ENCODE peak calls at places on chromosomes 5 and 9, in six cellular contexts. J is pancreas; X is CD8-positive, alpha-beta T cell; F is sigmoid colon; H is heart left ventricle; Q is left ventricle myocardium inferior. R is an unnamed sample.

GRCh38 chr9:93127395-93127911 is 6.6 kb downstream of the NINJ1 start:
- DNase-seq in J (peak; percentile 53), X (peak; percentile 18), F (peak; percentile 72), H (peak; percentile 33), Q (peak; percentile 31), R (no peak)

GRCh38 chr5:84255318-84255717 is 129.4 kb downstream of the EDIL3 start:
- DNase-seq in J (no peak), X (no peak), F (no peak), H (no peak), Q (no peak), R (no peak)

GRCh38 chr5:77398896-77399295 is 93.2 kb downstream of the WDR41 start:
- DNase-seq in J (no peak), X (no peak), F (no peak), H (no peak), Q (no peak), R (no peak)

GRCh38 chr5:59246470-59247250 is 646.9 kb downstream of the PDE4D start:
- DNase-seq in J (no peak), X (no peak), F (no peak), H (no peak), Q (no peak), R (no peak)

GRCh38 chr5:159092288-159092687 is 7.4 kb downstream of the EBF1 start:
- DNase-seq in J (no peak), X (no peak), F (no peak), H (no peak), Q (no peak), R (no peak)

GRCh38 chr5:36619012-36619635 is 12.7 kb downstream of the SLC1A3 start:
- DNase-seq in J (no peak), X (no peak), F (no peak), H (no peak), Q (no peak), R (no peak)

GRCh38 chr5:158546748-158547147 is 553.0 kb downstream of the EBF1 start:
- DNase-seq in J (no peak), X (no peak), F (no peak), H (no peak), Q (no peak), R (no peak)

GRCh38 chr5:151709109-151709735 is 22.5 kb upstream of the SPARC start:
- DNase-seq in J (no peak), X (no peak), F (no peak), H (no peak), Q (no peak), R (no peak)

GRCh38 chr9:70113403-70114022 is 69.9 kb downstream of the MAMDC2 start:
- DNase-seq in J (peak; percentile 60), X (no peak), F (peak; percentile 78), H (peak; percentile 46), Q (peak; percentile 52), R (peak; percentile 77)

GRCh38 chr5:133244242-133244641 is 192.4 kb downstream of the HSPA4 start:
- DNase-seq in J (no peak), X (no peak), F (no peak), H (no peak), Q (no peak), R (no peak)

GRCh38 chr5:75058986-75059508 is 6.7 kb upstream of the GCNT4 start:
- DNase-seq in J (no peak), X (no peak), F (no peak), H (no peak), Q (no peak), R (no peak)

GRCh38 chr9:127360829-127361228 is 36.1 kb upstream of the SLC2A8 start:
- DNase-seq in J (no peak), X (no peak), F (no peak), H (no peak), Q (no peak), R (no peak)

GRCh38 chr9:38347946-38348345 is 44.6 kb upstream of the ALDH1B1 start:
- DNase-seq in J (no peak), X (no peak), F (no peak), H (peak; percentile 9), Q (no peak), R (no peak)

GRCh38 chr5:127092690-127093089 is 19.4 kb upstream of the C5orf63 start:
- DNase-seq in J (no peak), X (no peak), F (no peak), H (no peak), Q (no peak), R (no peak)

GRCh38 chr9:82168585-82168984 is 180.0 kb downstream of the SPATA31D1 start:
- DNase-seq in J (no peak), X (no peak), F (no peak), H (no peak), Q (no peak), R (no peak)

GRCh38 chr9:112755675-112756074 is 5.1 kb downstream of the SNX30 start:
- DNase-seq in J (no peak), X (no peak), F (no peak), H (peak; percentile 26), Q (no peak), R (no peak)

GRCh38 chr9:131394464-131395026 is 659 bp downstream of the PRRC2B start:
- DNase-seq in J (peak; percentile 82), X (peak; percentile 63), F (peak; percentile 77), H (peak; percentile 62), Q (peak; percentile 57), R (no peak)

GRCh38 chr9:10339152-10339551 is 273.6 kb downstream of the PTPRD start:
- DNase-seq in J (no peak), X (no peak), F (no peak), H (no peak), Q (no peak), R (no peak)

GRCh38 chr5:24642022-24642421 is 2.8 kb downstream of the CDH10 start:
- DNase-seq in J (no peak), X (no peak), F (no peak), H (no peak), Q (no peak), R (no peak)

GRCh38 chr9:126482361-126483044 is 131.2 kb upstream of the LMX1B start:
- DNase-seq in J (no peak), X (no peak), F (no peak), H (no peak), Q (no peak), R (no peak)

GRCh38 chr5:82375488-82376294 is 97.5 kb upstream of the RPS23 start:
- DNase-seq in J (no peak), X (no peak), F (no peak), H (no peak), Q (no peak), R (no peak)

GRCh38 chr5:135271533-135272310 is 127.3 kb downstream of the MACROH2A1 start:
- DNase-seq in J (no peak), X (no peak), F (no peak), H (no peak), Q (no peak), R (no peak)

GRCh38 chr9:77827104-77827784 is 179.1 kb upstream of the GNA14 start:
- DNase-seq in J (no peak), X (no peak), F (no peak), H (no peak), Q (no peak), R (no peak)

GRCh38 chr5:133607451-133607850 is 4.9 kb downstream of the FSTL4 start:
- DNase-seq in J (no peak), X (no peak), F (no peak), H (no peak), Q (no peak), R (no peak)

GRCh38 chr5:14453486-14453885 is 128.1 kb upstream of the OTULINL start:
- DNase-seq in J (no peak), X (no peak), F (no peak), H (no peak), Q (no peak), R (no peak)

GRCh38 chr5:160169326-160169725 is 50.1 kb upstream of the PWWP2A start:
- DNase-seq in J (no peak), X (no peak), F (no peak), H (peak; percentile 26), Q (no peak), R (no peak)

GRCh38 chr5:128842241-128842640 is 123.0 kb upstream of the SLC27A6 start:
- DNase-seq in J (no peak), X (no peak), F (no peak), H (no peak), Q (no peak), R (no peak)
- TF ChIP-seq CTCF in J (no peak), X (no peak), F (no peak), H (no peak), Q (no peak), R (no peak)

DNA sequence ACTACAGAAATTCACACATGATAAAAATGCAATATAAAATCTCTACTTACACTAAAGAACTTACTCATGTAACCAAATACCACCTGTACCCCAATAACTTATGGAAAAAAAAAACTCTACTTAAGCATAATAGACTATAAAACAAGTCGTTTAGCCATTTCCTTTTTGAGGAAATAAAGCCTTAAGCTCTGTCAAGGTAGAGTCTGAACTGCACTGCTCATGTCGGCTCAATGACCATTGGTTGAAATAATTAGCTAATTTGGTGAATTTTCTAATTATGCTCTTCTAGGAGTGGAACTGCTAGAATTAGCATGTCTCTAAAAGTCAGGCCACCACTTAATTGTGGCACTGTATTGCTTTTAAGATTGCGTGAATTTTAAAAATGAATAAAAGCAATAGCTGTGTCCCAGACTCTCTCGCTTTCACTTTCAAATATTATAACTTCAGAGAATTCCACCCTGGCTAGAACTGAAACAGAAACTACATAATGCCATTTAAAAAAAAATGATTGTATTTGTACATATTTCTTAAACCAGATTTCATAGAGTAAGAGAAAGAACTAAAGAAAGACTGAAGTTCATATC is 113.0 kb upstream of the PCA3 start:
- DNase-seq in J (no peak), X (no peak), F (no peak), H (no peak), Q (no peak), R (no peak)
- H3K4me3 ChIP-seq in J (no peak overlapping the region), X (peak overlapping the region; percentile 44), F (no peak overlapping the region), H (no peak overlapping the region), Q (peak overlapping the region; percentile 48), R (peak overlapping the region; percentile 9)

GRCh38 chr5:179089502-179089901 is 29.3 kb downstream of the ZNF354C start:
- DNase-seq in J (no peak), X (no peak), F (no peak), H (no peak), Q (no peak), R (no peak)
- H3K9me3 ChIP-seq in J (no peaks in the 10 kb centered on the region), X (peaks cover 39% of the 10 kb centered on the region), F (peaks cover 26% of the 10 kb centered on the region), H (peaks cover 97% of the 10 kb centered on the region), Q (peaks cover 100% of the 10 kb centered on the region), R (peaks cover 20% of the 10 kb centered on the region)

DNA sequence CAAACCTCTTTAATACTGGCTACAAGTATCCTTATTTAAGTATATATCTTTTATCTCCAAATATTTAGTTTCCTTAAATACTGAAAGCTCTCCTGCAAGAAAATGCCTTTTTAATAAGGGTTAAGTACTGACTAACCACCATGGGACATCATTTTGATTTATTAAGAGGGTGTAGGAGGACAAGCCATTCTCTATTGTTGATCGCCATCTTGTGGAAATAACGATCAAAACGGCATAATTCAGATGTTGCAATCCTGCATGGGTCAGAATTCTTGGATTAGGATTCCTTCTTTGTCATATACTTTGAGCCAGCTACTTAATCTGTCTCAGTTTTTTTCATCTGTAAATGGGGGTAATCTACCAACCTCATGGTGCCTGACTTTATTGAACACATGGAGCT is 28.7 kb upstream of the C5orf46 start:
- DNase-seq in J (no peak), X (no peak), F (no peak), H (no peak), Q (no peak), R (no peak)
- TF ChIP-seq CTCF in J (no peak), X (no peak), F (peak; percentile 45), H (peak; percentile 51), Q (peak; percentile 61), R (no peak)

DNA sequence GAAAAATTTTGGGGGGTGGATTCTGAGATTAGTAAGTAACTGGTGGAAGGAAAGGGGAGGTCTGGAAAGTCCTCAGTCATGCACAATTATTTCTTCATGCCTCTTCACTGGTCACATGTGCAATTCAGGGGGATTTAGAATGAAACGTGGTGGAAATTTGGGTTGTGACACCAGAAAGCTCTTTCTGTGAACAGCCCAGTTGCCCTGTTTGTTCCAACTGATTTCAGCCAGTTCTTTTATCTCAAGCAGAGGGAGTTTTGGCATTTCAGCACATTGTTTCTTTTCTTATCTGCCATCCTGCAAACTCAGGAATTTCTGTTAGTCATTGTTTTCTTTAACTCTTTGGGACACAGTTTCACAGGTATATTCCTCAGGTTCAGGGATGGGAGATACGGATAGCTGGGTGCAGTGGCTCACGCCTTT is 5.1 kb upstream of the B4GALT1 start:
- DNase-seq in J (no peak), X (no peak), F (no peak), H (no peak), Q (no peak), R (peak; percentile 64)
- H3K4me3 ChIP-seq in J (no peak overlapping the region), X (no peak overlapping the region), F (no peak overlapping the region), H (no peak overlapping the region), Q (no peak overlapping the region), R (no peak overlapping the region)